ENCODE peak calls at places on chromosomes 1 and 21, in ten cellular contexts. E, L, O, J, U, B, R, W, A and Z are unnamed samples.

GRCh38 chr1:59432531-59433439 is 135.9 kb downstream of the FGGY start:
- DNase-seq in W (no peak), A (no peak), J (no peak), R (no peak), E (no peak), U (no peak), O (no peak), L (no peak), B (no peak), Z (no peak)

GRCh38 chr21:39660596-39660995 is 47.9 kb downstream of the B3GALT5 start:
- DNase-seq in W (peak), E (no peak), L (no peak), O (no peak), R (peak), A (no peak), J (peak), B (no peak), U (no peak), Z (peak)

GRCh38 chr1:42453386-42453785 is 2.4 kb downstream of the ZMYND12 start:
- DNase-seq in B (no peak), E (no peak), W (no peak), U (no peak), O (no peak), A (no peak), L (no peak), R (no peak), J (no peak), Z (no peak)

GRCh38 chr1:225481738-225482137 is 53.9 kb upstream of the LBR start:
- DNase-seq in U (no peak), R (no peak), E (no peak), J (no peak), A (no peak), L (no peak), O (no peak), B (no peak), W (no peak), Z (no peak)

GRCh38 chr21:36385233-36385908 is at the start of gene CHAF1B:
- DNase-seq in A (peak), B (peak), R (peak), W (peak), U (peak), J (peak), E (peak), O (peak), L (peak), Z (peak)

GRCh38 chr1:217186664-217187063 is 444.2 kb downstream of the GPATCH2 start:
- DNase-seq in E (no peak), R (no peak), B (no peak), O (no peak), W (no peak), J (no peak), U (no peak), A (no peak), L (no peak), Z (no peak)

GRCh38 chr1:109803901-109804331 is 40.2 kb upstream of the EPS8L3 start:
- DNase-seq in B (no peak), W (no peak), L (no peak), E (no peak), R (peak), O (no peak), U (no peak), A (peak), J (no peak), Z (no peak)

GRCh38 chr1:16262067-16262466 is 25.1 kb upstream of the CPLANE2 start:
- DNase-seq in U (no peak), E (no peak), L (no peak), J (no peak), A (no peak), W (no peak), R (no peak), B (no peak), O (no peak), Z (no peak)

GRCh38 chr1:234214129-234214910 is 158.9 kb upstream of the COA6 start:
- DNase-seq in O (no peak), U (no peak), W (peak), A (peak), J (peak), B (no peak), E (no peak), L (peak), R (no peak), Z (no peak)

GRCh38 chr1:18549896-18550295 is 69.2 kb downstream of the KLHDC7A start:
- DNase-seq in L (no peak), W (no peak), O (no peak), A (no peak), R (no peak), B (no peak), J (no peak), U (no peak), E (no peak), Z (no peak)

GRCh38 chr21:45386728-45387371 is 18.1 kb upstream of the COL18A1 start:
- DNase-seq in L (peak), A (peak), W (peak), O (no peak), B (no peak), U (no peak), E (no peak), J (peak), R (peak), Z (peak)

GRCh38 chr1:89574621-89575020 is 50.0 kb downstream of the LRRC8B start:
- DNase-seq in L (no peak), U (no peak), R (no peak), J (no peak), O (no peak), W (no peak), A (no peak), E (no peak), B (no peak), Z (no peak)

GRCh38 chr1:211583011-211583995 is 4.3 kb upstream of the SLC30A1 start:
- DNase-seq in W (no peak), L (no peak), A (no peak), O (no peak), R (no peak), J (no peak), E (no peak), U (no peak), B (no peak), Z (no peak)

GRCh38 chr1:36951761-36952160 is 82.6 kb downstream of the GRIK3 start:
- DNase-seq in E (no peak), W (no peak), O (no peak), R (no peak), L (no peak), A (no peak), B (no peak), J (no peak), U (no peak), Z (no peak)

GRCh38 chr21:25750085-25750484 is 15.3 kb downstream of the GABPA start:
- DNase-seq in J (no peak), R (no peak), L (no peak), W (no peak), A (no peak), E (no peak), B (no peak), O (no peak), U (no peak), Z (no peak)

GRCh38 chr1:41935226-41935625 is 16.5 kb upstream of the HIVEP3 start:
- DNase-seq in A (peak), U (no peak), O (no peak), L (no peak), R (peak), W (no peak), B (no peak), E (no peak), J (no peak), Z (peak)

GRCh38 chr1:175788586-175789252 is 45.3 kb upstream of the TNR start:
- DNase-seq in E (no peak), B (no peak), U (no peak), A (no peak), O (no peak), J (no peak), R (no peak), W (no peak), L (no peak), Z (no peak)

GRCh38 chr1:45753248-45754037 is 3.0 kb upstream of the IPP start:
- DNase-seq in B (no peak), J (no peak), U (no peak), R (no peak), A (no peak), W (no peak), O (no peak), L (no peak), E (no peak), Z (no peak)